ENCODE peak calls at places on chromosomes 6 and 20, in six cellular contexts. One of them, this sample, is unnamed.

GRCh38 chr20:57835462-57836455 is 125.9 kb upstream of the PMEPA1 start:
- DNase-seq in kidney tubule cell: no peak
- DNase-seq in anterior cingulate cortex: no peak
- DNase-seq in A172: no peak
- DNase-seq in uterus: no peak
- DNase-seq in HCT116: no peak
- DNase-seq in this sample: no peak

GRCh38 chr6:41306187-41306854 is 19.8 kb upstream of the TREM1 start:
- DNase-seq in HCT116: peak
- DNase-seq in A172: peak
- DNase-seq in anterior cingulate cortex: no peak
- DNase-seq in kidney tubule cell: peak
- DNase-seq in uterus: no peak
- DNase-seq in this sample: no peak

GRCh38 chr6:166570929-166571699 is 15.4 kb downstream of the RAMACL start:
- DNase-seq in kidney tubule cell: no peak
- DNase-seq in HCT116: no peak
- DNase-seq in A172: no peak
- DNase-seq in uterus: no peak
- DNase-seq in anterior cingulate cortex: no peak
- DNase-seq in this sample: peak

GRCh38 chr20:36147707-36148106 is 6.8 kb upstream of the EPB41L1 start:
- DNase-seq in kidney tubule cell: no peak
- DNase-seq in A172: peak
- DNase-seq in HCT116: no peak
- DNase-seq in uterus: peak
- DNase-seq in anterior cingulate cortex: no peak
- DNase-seq in this sample: no peak

GRCh38 chr6:130743175-130743574 is 84.0 kb upstream of the SMLR1 start:
- DNase-seq in kidney tubule cell: no peak
- DNase-seq in uterus: no peak
- DNase-seq in HCT116: no peak
- DNase-seq in A172: no peak
- DNase-seq in anterior cingulate cortex: no peak
- DNase-seq in this sample: no peak

GRCh38 chr6:20630136-20630535 is 95.9 kb downstream of the CDKAL1 start:
- DNase-seq in kidney tubule cell: no peak
- DNase-seq in anterior cingulate cortex: no peak
- DNase-seq in uterus: no peak
- DNase-seq in HCT116: no peak
- DNase-seq in A172: no peak
- DNase-seq in this sample: no peak

GRCh38 chr6:157396026-157396425 is 15.0 kb downstream of the ZDHHC14 start:
- DNase-seq in A172: no peak
- DNase-seq in anterior cingulate cortex: no peak
- DNase-seq in uterus: no peak
- DNase-seq in kidney tubule cell: no peak
- DNase-seq in HCT116: no peak
- DNase-seq in this sample: no peak

GRCh38 chr6:11802886-11803595 is 24.4 kb upstream of the ADTRP start:
- DNase-seq in kidney tubule cell: no peak
- DNase-seq in A172: no peak
- DNase-seq in uterus: no peak
- DNase-seq in HCT116: no peak
- DNase-seq in anterior cingulate cortex: no peak
- DNase-seq in this sample: no peak

GRCh38 chr6:44645276-44645675 is 257.8 kb downstream of the CDC5L start:
- DNase-seq in kidney tubule cell: no peak
- DNase-seq in uterus: no peak
- DNase-seq in HCT116: no peak
- DNase-seq in A172: no peak
- DNase-seq in anterior cingulate cortex: no peak
- DNase-seq in this sample: no peak

GRCh38 chr6:11613858-11614257 is 76.3 kb downstream of the TMEM170B start:
- DNase-seq in kidney tubule cell: peak
- DNase-seq in anterior cingulate cortex: no peak
- DNase-seq in A172: peak
- DNase-seq in HCT116: peak
- DNase-seq in uterus: no peak
- DNase-seq in this sample: no peak

GRCh38 chr6:148491638-148492210 is 149.1 kb downstream of the SASH1 start:
- DNase-seq in HCT116: no peak
- DNase-seq in anterior cingulate cortex: no peak
- DNase-seq in kidney tubule cell: no peak
- DNase-seq in A172: no peak
- DNase-seq in uterus: no peak
- DNase-seq in this sample: no peak

GRCh38 chr6:162973975-162974374 is 246.2 kb downstream of the PACRG start:
- DNase-seq in A172: no peak
- DNase-seq in uterus: no peak
- DNase-seq in HCT116: no peak
- DNase-seq in kidney tubule cell: no peak
- DNase-seq in anterior cingulate cortex: no peak
- DNase-seq in this sample: no peak

GRCh38 chr20:57682184-57683038 is 27.4 kb downstream of the PMEPA1 start:
- DNase-seq in kidney tubule cell: no peak
- DNase-seq in A172: no peak
- DNase-seq in anterior cingulate cortex: no peak
- DNase-seq in HCT116: no peak
- DNase-seq in uterus: peak
- DNase-seq in this sample: no peak

GRCh38 chr6:107682721-107683120 is 141.4 kb downstream of the SCML4 start:
- DNase-seq in HCT116: no peak
- DNase-seq in kidney tubule cell: no peak
- DNase-seq in A172: no peak
- DNase-seq in anterior cingulate cortex: no peak
- DNase-seq in uterus: no peak
- DNase-seq in this sample: no peak

GRCh38 chr6:111187874-111188273 is 100.6 kb downstream of the SLC16A10 start:
- DNase-seq in anterior cingulate cortex: no peak
- DNase-seq in A172: no peak
- DNase-seq in kidney tubule cell: no peak
- DNase-seq in uterus: no peak
- DNase-seq in HCT116: no peak
- DNase-seq in this sample: no peak

GRCh38 chr6:145497006-145497405 is 238.3 kb downstream of the EPM2A start:
- DNase-seq in HCT116: no peak
- DNase-seq in A172: peak
- DNase-seq in uterus: no peak
- DNase-seq in anterior cingulate cortex: no peak
- DNase-seq in kidney tubule cell: no peak
- DNase-seq in this sample: no peak

GRCh38 chr6:137637161-137637560 is 143.0 kb upstream of the OLIG3 start:
- DNase-seq in anterior cingulate cortex: no peak
- DNase-seq in HCT116: no peak
- DNase-seq in kidney tubule cell: peak
- DNase-seq in A172: peak
- DNase-seq in uterus: no peak
- DNase-seq in this sample: no peak

GRCh38 chr6:35919085-35919826 is 1.6 kb downstream of the SRPK1 start:
- DNase-seq in kidney tubule cell: peak
- DNase-seq in anterior cingulate cortex: no peak
- DNase-seq in uterus: no peak
- DNase-seq in HCT116: no peak
- DNase-seq in A172: no peak
- DNase-seq in this sample: no peak

GRCh38 chr6:90492798-90493197 is 94.1 kb downstream of the MAP3K7 start:
- DNase-seq in kidney tubule cell: no peak
- DNase-seq in anterior cingulate cortex: no peak
- DNase-seq in A172: no peak
- DNase-seq in HCT116: no peak
- DNase-seq in uterus: no peak
- DNase-seq in this sample: no peak

GRCh38 chr20:50856475-50857041 is 61.7 kb downstream of the BCAS4 start:
- DNase-seq in HCT116: no peak
- DNase-seq in anterior cingulate cortex: no peak
- DNase-seq in A172: no peak
- DNase-seq in uterus: no peak
- DNase-seq in kidney tubule cell: no peak
- DNase-seq in this sample: no peak

GRCh38 chr6:10300071-10300470 is 114.8 kb downstream of the TFAP2A start:
- DNase-seq in HCT116: peak
- DNase-seq in uterus: no peak
- DNase-seq in A172: peak
- DNase-seq in anterior cingulate cortex: no peak
- DNase-seq in kidney tubule cell: peak
- DNase-seq in this sample: no peak

GRCh38 chr20:34268851-34269668 is 27.8 kb downstream of the ASIP start:
- DNase-seq in A172: no peak
- DNase-seq in anterior cingulate cortex: no peak
- DNase-seq in uterus: peak
- DNase-seq in HCT116: no peak
- DNase-seq in kidney tubule cell: peak
- DNase-seq in this sample: no peak

GRCh38 chr20:11850901-11851300 is 66.8 kb upstream of the BTBD3 start:
- DNase-seq in kidney tubule cell: peak
- DNase-seq in uterus: no peak
- DNase-seq in HCT116: peak
- DNase-seq in A172: peak
- DNase-seq in anterior cingulate cortex: no peak
- DNase-seq in this sample: no peak

GRCh38 chr20:63773571-63774347 is 34.2 kb downstream of the SLC2A4RG start:
- DNase-seq in kidney tubule cell: no peak
- DNase-seq in A172: no peak
- DNase-seq in anterior cingulate cortex: no peak
- DNase-seq in HCT116: no peak
- DNase-seq in uterus: no peak
- DNase-seq in this sample: no peak

GRCh38 chr6:29887330-29887818 is 55.0 kb upstream of the HLA-A start:
- DNase-seq in anterior cingulate cortex: no peak
- DNase-seq in kidney tubule cell: peak
- DNase-seq in HCT116: peak
- DNase-seq in uterus: peak
- DNase-seq in A172: no peak
- DNase-seq in this sample: peak

GRCh38 chr20:35315199-35316020 is 23.2 kb upstream of the FAM83C start:
- DNase-seq in A172: no peak
- DNase-seq in anterior cingulate cortex: no peak
- DNase-seq in kidney tubule cell: peak
- DNase-seq in HCT116: no peak
- DNase-seq in uterus: no peak
- DNase-seq in this sample: no peak